ENCODE peak calls at places on chromosomes 11 and 22, in five cellular contexts. One of them, this sample, is unnamed.

GRCh38 chr11:44453213-44453612 is 112.2 kb upstream of the CD82 start:
- DNase-seq in stimulated activated CD8-positive, alpha-beta memory T cell treated with anti-CD3 and anti-CD28 coated beads, Interleukin-12 subunit alpha, Interleukin-12 subunit beta, amount 100 ng/mL, for 4 hours: no peak
- DNase-seq in NCI-H460: no peak
- DNase-seq in NCI-H1105 treated with DMSO at 0.1 percent for 48 hours: no peak
- DNase-seq in GM04504: no peak
- DNase-seq in this sample: no peak

GRCh38 chr11:103108933-103109817 is at the start of gene DYNC2H1:
- DNase-seq in stimulated activated CD8-positive, alpha-beta memory T cell treated with anti-CD3 and anti-CD28 coated beads, Interleukin-12 subunit alpha, Interleukin-12 subunit beta, amount 100 ng/mL, for 4 hours: peak; percentile 80
- DNase-seq in NCI-H460: peak; percentile 80
- DNase-seq in NCI-H1105 treated with DMSO at 0.1 percent for 48 hours: peak; percentile 90
- DNase-seq in GM04504: peak; percentile 79
- DNase-seq in this sample: peak; percentile 96

GRCh38 chr11:77303328-77303727 is 1.8 kb upstream of the GDPD4 start:
- DNase-seq in stimulated activated CD8-positive, alpha-beta memory T cell treated with anti-CD3 and anti-CD28 coated beads, Interleukin-12 subunit alpha, Interleukin-12 subunit beta, amount 100 ng/mL, for 4 hours: no peak
- DNase-seq in NCI-H460: no peak
- DNase-seq in NCI-H1105 treated with DMSO at 0.1 percent for 48 hours: no peak
- DNase-seq in GM04504: no peak
- DNase-seq in this sample: no peak

GRCh38 chr22:43955883-43956286 is 643 bp downstream of the SAMM50 start:
- DNase-seq in stimulated activated CD8-positive, alpha-beta memory T cell treated with anti-CD3 and anti-CD28 coated beads, Interleukin-12 subunit alpha, Interleukin-12 subunit beta, amount 100 ng/mL, for 4 hours: no peak
- DNase-seq in NCI-H460: no peak
- DNase-seq in NCI-H1105 treated with DMSO at 0.1 percent for 48 hours: no peak
- DNase-seq in GM04504: no peak
- DNase-seq in this sample: no peak

GRCh38 chr11:35059040-35059439 is 79.9 kb upstream of the CD44 start:
- DNase-seq in stimulated activated CD8-positive, alpha-beta memory T cell treated with anti-CD3 and anti-CD28 coated beads, Interleukin-12 subunit alpha, Interleukin-12 subunit beta, amount 100 ng/mL, for 4 hours: no peak
- DNase-seq in NCI-H460: no peak
- DNase-seq in NCI-H1105 treated with DMSO at 0.1 percent for 48 hours: no peak
- DNase-seq in GM04504: no peak
- DNase-seq in this sample: no peak

GRCh38 chr11:106133529-106133928 is 56.1 kb downstream of the AASDHPPT start:
- DNase-seq in stimulated activated CD8-positive, alpha-beta memory T cell treated with anti-CD3 and anti-CD28 coated beads, Interleukin-12 subunit alpha, Interleukin-12 subunit beta, amount 100 ng/mL, for 4 hours: no peak
- DNase-seq in NCI-H460: no peak
- DNase-seq in NCI-H1105 treated with DMSO at 0.1 percent for 48 hours: no peak
- DNase-seq in GM04504: no peak
- DNase-seq in this sample: no peak

GRCh38 chr11:6300325-6300724 is 20.0 kb downstream of the CAVIN3 start:
- DNase-seq in stimulated activated CD8-positive, alpha-beta memory T cell treated with anti-CD3 and anti-CD28 coated beads, Interleukin-12 subunit alpha, Interleukin-12 subunit beta, amount 100 ng/mL, for 4 hours: no peak
- DNase-seq in NCI-H460: no peak
- DNase-seq in NCI-H1105 treated with DMSO at 0.1 percent for 48 hours: no peak
- DNase-seq in GM04504: no peak
- DNase-seq in this sample: no peak

GRCh38 chr11:70854201-70854600 is 398.2 kb downstream of the SHANK2 start:
- DNase-seq in stimulated activated CD8-positive, alpha-beta memory T cell treated with anti-CD3 and anti-CD28 coated beads, Interleukin-12 subunit alpha, Interleukin-12 subunit beta, amount 100 ng/mL, for 4 hours: no peak
- DNase-seq in NCI-H460: no peak
- DNase-seq in NCI-H1105 treated with DMSO at 0.1 percent for 48 hours: no peak
- DNase-seq in GM04504: no peak
- DNase-seq in this sample: peak; percentile 56

GRCh38 chr11:86818466-86819282 is 18.3 kb downstream of the PRSS23 start:
- DNase-seq in stimulated activated CD8-positive, alpha-beta memory T cell treated with anti-CD3 and anti-CD28 coated beads, Interleukin-12 subunit alpha, Interleukin-12 subunit beta, amount 100 ng/mL, for 4 hours: no peak
- DNase-seq in NCI-H460: peak; percentile 67
- DNase-seq in NCI-H1105 treated with DMSO at 0.1 percent for 48 hours: peak; percentile 82
- DNase-seq in GM04504: no peak
- DNase-seq in this sample: peak; percentile 23

GRCh38 chr11:85941380-85941973 is 86.3 kb downstream of the CCDC83 start:
- DNase-seq in stimulated activated CD8-positive, alpha-beta memory T cell treated with anti-CD3 and anti-CD28 coated beads, Interleukin-12 subunit alpha, Interleukin-12 subunit beta, amount 100 ng/mL, for 4 hours: no peak
- DNase-seq in NCI-H460: peak; percentile 29
- DNase-seq in NCI-H1105 treated with DMSO at 0.1 percent for 48 hours: peak; percentile 71
- DNase-seq in GM04504: peak; percentile 37
- DNase-seq in this sample: peak; percentile 9

GRCh38 chr11:73521621-73522020 is 76.3 kb downstream of the FAM168A start:
- DNase-seq in stimulated activated CD8-positive, alpha-beta memory T cell treated with anti-CD3 and anti-CD28 coated beads, Interleukin-12 subunit alpha, Interleukin-12 subunit beta, amount 100 ng/mL, for 4 hours: no peak
- DNase-seq in NCI-H460: no peak
- DNase-seq in NCI-H1105 treated with DMSO at 0.1 percent for 48 hours: no peak
- DNase-seq in GM04504: peak; percentile 21
- DNase-seq in this sample: peak; percentile 58

GRCh38 chr11:30585067-30585891 is 874 bp downstream of the MPPED2 start:
- DNase-seq in stimulated activated CD8-positive, alpha-beta memory T cell treated with anti-CD3 and anti-CD28 coated beads, Interleukin-12 subunit alpha, Interleukin-12 subunit beta, amount 100 ng/mL, for 4 hours: no peak
- DNase-seq in NCI-H460: no peak
- DNase-seq in NCI-H1105 treated with DMSO at 0.1 percent for 48 hours: peak; percentile 17
- DNase-seq in GM04504: no peak
- DNase-seq in this sample: peak; percentile 69

GRCh38 chr11:44615913-44616806 is 50.7 kb downstream of the CD82 start:
- DNase-seq in stimulated activated CD8-positive, alpha-beta memory T cell treated with anti-CD3 and anti-CD28 coated beads, Interleukin-12 subunit alpha, Interleukin-12 subunit beta, amount 100 ng/mL, for 4 hours: no peak
- DNase-seq in NCI-H460: no peak
- DNase-seq in NCI-H1105 treated with DMSO at 0.1 percent for 48 hours: no peak
- DNase-seq in GM04504: no peak
- DNase-seq in this sample: no peak

GRCh38 chr11:66857927-66858185 is 992 bp downstream of the LRFN4 start:
- DNase-seq in stimulated activated CD8-positive, alpha-beta memory T cell treated with anti-CD3 and anti-CD28 coated beads, Interleukin-12 subunit alpha, Interleukin-12 subunit beta, amount 100 ng/mL, for 4 hours: no peak
- DNase-seq in NCI-H460: no peak
- DNase-seq in NCI-H1105 treated with DMSO at 0.1 percent for 48 hours: no peak
- DNase-seq in GM04504: no peak
- DNase-seq in this sample: no peak

GRCh38 chr11:134545521-134545920 is 133.5 kb upstream of the B3GAT1 start:
- DNase-seq in stimulated activated CD8-positive, alpha-beta memory T cell treated with anti-CD3 and anti-CD28 coated beads, Interleukin-12 subunit alpha, Interleukin-12 subunit beta, amount 100 ng/mL, for 4 hours: no peak
- DNase-seq in NCI-H460: no peak
- DNase-seq in NCI-H1105 treated with DMSO at 0.1 percent for 48 hours: no peak
- DNase-seq in GM04504: no peak
- DNase-seq in this sample: no peak

GRCh38 chr22:19546680-19547079 is 22.5 kb upstream of the CLDN5 start:
- DNase-seq in stimulated activated CD8-positive, alpha-beta memory T cell treated with anti-CD3 and anti-CD28 coated beads, Interleukin-12 subunit alpha, Interleukin-12 subunit beta, amount 100 ng/mL, for 4 hours: no peak
- DNase-seq in NCI-H460: no peak
- DNase-seq in NCI-H1105 treated with DMSO at 0.1 percent for 48 hours: no peak
- DNase-seq in GM04504: no peak
- DNase-seq in this sample: no peak

GRCh38 chr22:26592368-26593015 is 2.6 kb upstream of the TPST2 start:
- DNase-seq in stimulated activated CD8-positive, alpha-beta memory T cell treated with anti-CD3 and anti-CD28 coated beads, Interleukin-12 subunit alpha, Interleukin-12 subunit beta, amount 100 ng/mL, for 4 hours: no peak
- DNase-seq in NCI-H460: no peak
- DNase-seq in NCI-H1105 treated with DMSO at 0.1 percent for 48 hours: no peak
- DNase-seq in GM04504: no peak
- DNase-seq in this sample: no peak

GRCh38 chr22:25282671-25283561 is 63.5 kb downstream of the CRYBB2 start:
- DNase-seq in stimulated activated CD8-positive, alpha-beta memory T cell treated with anti-CD3 and anti-CD28 coated beads, Interleukin-12 subunit alpha, Interleukin-12 subunit beta, amount 100 ng/mL, for 4 hours: no peak
- DNase-seq in NCI-H460: no peak
- DNase-seq in NCI-H1105 treated with DMSO at 0.1 percent for 48 hours: no peak
- DNase-seq in GM04504: no peak
- DNase-seq in this sample: no peak

GRCh38 chr11:9231848-9232177 is 33.3 kb downstream of the DENND5A start:
- DNase-seq in stimulated activated CD8-positive, alpha-beta memory T cell treated with anti-CD3 and anti-CD28 coated beads, Interleukin-12 subunit alpha, Interleukin-12 subunit beta, amount 100 ng/mL, for 4 hours: no peak
- DNase-seq in NCI-H460: no peak
- DNase-seq in NCI-H1105 treated with DMSO at 0.1 percent for 48 hours: no peak
- DNase-seq in GM04504: peak; percentile 32
- DNase-seq in this sample: no peak

GRCh38 chr11:47388697-47389576 is 10.6 kb upstream of the SPI1 start:
- DNase-seq in stimulated activated CD8-positive, alpha-beta memory T cell treated with anti-CD3 and anti-CD28 coated beads, Interleukin-12 subunit alpha, Interleukin-12 subunit beta, amount 100 ng/mL, for 4 hours: no peak
- DNase-seq in NCI-H460: no peak
- DNase-seq in NCI-H1105 treated with DMSO at 0.1 percent for 48 hours: no peak
- DNase-seq in GM04504: no peak
- DNase-seq in this sample: no peak

GRCh38 chr22:44573451-44573850 is 75.4 kb upstream of the RTL6 start:
- DNase-seq in stimulated activated CD8-positive, alpha-beta memory T cell treated with anti-CD3 and anti-CD28 coated beads, Interleukin-12 subunit alpha, Interleukin-12 subunit beta, amount 100 ng/mL, for 4 hours: no peak
- DNase-seq in NCI-H460: no peak
- DNase-seq in NCI-H1105 treated with DMSO at 0.1 percent for 48 hours: no peak
- DNase-seq in GM04504: no peak
- DNase-seq in this sample: no peak

GRCh38 chr11:11313426-11313825 is 39.6 kb downstream of the CSNK2A3 start:
- DNase-seq in stimulated activated CD8-positive, alpha-beta memory T cell treated with anti-CD3 and anti-CD28 coated beads, Interleukin-12 subunit alpha, Interleukin-12 subunit beta, amount 100 ng/mL, for 4 hours: no peak
- DNase-seq in NCI-H460: peak; percentile 8
- DNase-seq in NCI-H1105 treated with DMSO at 0.1 percent for 48 hours: no peak
- DNase-seq in GM04504: no peak
- DNase-seq in this sample: peak; percentile 25

GRCh38 chr22:19763141-19764049 is 2.8 kb downstream of the TBX1 start:
- DNase-seq in stimulated activated CD8-positive, alpha-beta memory T cell treated with anti-CD3 and anti-CD28 coated beads, Interleukin-12 subunit alpha, Interleukin-12 subunit beta, amount 100 ng/mL, for 4 hours: no peak
- DNase-seq in NCI-H460: no peak
- DNase-seq in NCI-H1105 treated with DMSO at 0.1 percent for 48 hours: no peak
- DNase-seq in GM04504: no peak
- DNase-seq in this sample: no peak

GRCh38 chr11:441418-442274 is at the start of gene ANO9:
- DNase-seq in stimulated activated CD8-positive, alpha-beta memory T cell treated with anti-CD3 and anti-CD28 coated beads, Interleukin-12 subunit alpha, Interleukin-12 subunit beta, amount 100 ng/mL, for 4 hours: peak; percentile 32
- DNase-seq in NCI-H460: no peak
- DNase-seq in NCI-H1105 treated with DMSO at 0.1 percent for 48 hours: peak; percentile 48
- DNase-seq in GM04504: no peak
- DNase-seq in this sample: peak; percentile 67

GRCh38 chr11:128182844-128183243 is 404.5 kb downstream of the ETS1 start:
- DNase-seq in stimulated activated CD8-positive, alpha-beta memory T cell treated with anti-CD3 and anti-CD28 coated beads, Interleukin-12 subunit alpha, Interleukin-12 subunit beta, amount 100 ng/mL, for 4 hours: no peak
- DNase-seq in NCI-H460: no peak
- DNase-seq in NCI-H1105 treated with DMSO at 0.1 percent for 48 hours: no peak
- DNase-seq in GM04504: no peak
- DNase-seq in this sample: peak; percentile 8

GRCh38 chr11:121207485-121208115 is 85.0 kb upstream of the SC5D start:
- DNase-seq in stimulated activated CD8-positive, alpha-beta memory T cell treated with anti-CD3 and anti-CD28 coated beads, Interleukin-12 subunit alpha, Interleukin-12 subunit beta, amount 100 ng/mL, for 4 hours: no peak
- DNase-seq in NCI-H460: no peak
- DNase-seq in NCI-H1105 treated with DMSO at 0.1 percent for 48 hours: no peak
- DNase-seq in GM04504: no peak
- DNase-seq in this sample: no peak

GRCh38 chr22:21044931-21045584 is 688 bp upstream of the LRRC74B start:
- DNase-seq in stimulated activated CD8-positive, alpha-beta memory T cell treated with anti-CD3 and anti-CD28 coated beads, Interleukin-12 subunit alpha, Interleukin-12 subunit beta, amount 100 ng/mL, for 4 hours: no peak
- DNase-seq in NCI-H460: peak; percentile 12
- DNase-seq in NCI-H1105 treated with DMSO at 0.1 percent for 48 hours: no peak
- DNase-seq in GM04504: peak; percentile 41
- DNase-seq in this sample: peak; percentile 83

GRCh38 chr22:17964647-17965046 is 59.7 kb downstream of the MICAL3 start:
- DNase-seq in stimulated activated CD8-positive, alpha-beta memory T cell treated with anti-CD3 and anti-CD28 coated beads, Interleukin-12 subunit alpha, Interleukin-12 subunit beta, amount 100 ng/mL, for 4 hours: no peak
- DNase-seq in NCI-H460: no peak
- DNase-seq in NCI-H1105 treated with DMSO at 0.1 percent for 48 hours: no peak
- DNase-seq in GM04504: no peak
- DNase-seq in this sample: no peak

GRCh38 chr11:103652013-103652412 is 384.4 kb upstream of the DDI1 start:
- DNase-seq in stimulated activated CD8-positive, alpha-beta memory T cell treated with anti-CD3 and anti-CD28 coated beads, Interleukin-12 subunit alpha, Interleukin-12 subunit beta, amount 100 ng/mL, for 4 hours: no peak
- DNase-seq in NCI-H460: no peak
- DNase-seq in NCI-H1105 treated with DMSO at 0.1 percent for 48 hours: no peak
- DNase-seq in GM04504: peak; percentile 79
- DNase-seq in this sample: no peak

GRCh38 chr22:50717709-50718351 is 20.2 kb upstream of the ACR start:
- DNase-seq in stimulated activated CD8-positive, alpha-beta memory T cell treated with anti-CD3 and anti-CD28 coated beads, Interleukin-12 subunit alpha, Interleukin-12 subunit beta, amount 100 ng/mL, for 4 hours: no peak
- DNase-seq in NCI-H460: no peak
- DNase-seq in NCI-H1105 treated with DMSO at 0.1 percent for 48 hours: no peak
- DNase-seq in GM04504: no peak
- DNase-seq in this sample: no peak

GRCh38 chr22:41971431-41971830 is 2.2 kb downstream of the SEPTIN3 start:
- DNase-seq in stimulated activated CD8-positive, alpha-beta memory T cell treated with anti-CD3 and anti-CD28 coated beads, Interleukin-12 subunit alpha, Interleukin-12 subunit beta, amount 100 ng/mL, for 4 hours: no peak
- DNase-seq in NCI-H460: no peak
- DNase-seq in NCI-H1105 treated with DMSO at 0.1 percent for 48 hours: no peak
- DNase-seq in GM04504: no peak
- DNase-seq in this sample: no peak

GRCh38 chr11:65781152-65781961 is 581 bp upstream of the AP5B1 start:
- DNase-seq in stimulated activated CD8-positive, alpha-beta memory T cell treated with anti-CD3 and anti-CD28 coated beads, Interleukin-12 subunit alpha, Interleukin-12 subunit beta, amount 100 ng/mL, for 4 hours: no peak
- DNase-seq in NCI-H460: no peak
- DNase-seq in NCI-H1105 treated with DMSO at 0.1 percent for 48 hours: no peak
- DNase-seq in GM04504: no peak
- DNase-seq in this sample: peak; percentile 60

GRCh38 chr11:128926437-128927107 is 16.1 kb downstream of the TP53AIP1 start:
- DNase-seq in stimulated activated CD8-positive, alpha-beta memory T cell treated with anti-CD3 and anti-CD28 coated beads, Interleukin-12 subunit alpha, Interleukin-12 subunit beta, amount 100 ng/mL, for 4 hours: no peak
- DNase-seq in NCI-H460: no peak
- DNase-seq in NCI-H1105 treated with DMSO at 0.1 percent for 48 hours: no peak
- DNase-seq in GM04504: no peak
- DNase-seq in this sample: no peak

GRCh38 chr11:117328414-117329010 is 858 bp downstream of the CEP164 start:
- DNase-seq in stimulated activated CD8-positive, alpha-beta memory T cell treated with anti-CD3 and anti-CD28 coated beads, Interleukin-12 subunit alpha, Interleukin-12 subunit beta, amount 100 ng/mL, for 4 hours: no peak
- DNase-seq in NCI-H460: no peak
- DNase-seq in NCI-H1105 treated with DMSO at 0.1 percent for 48 hours: peak; percentile 33
- DNase-seq in GM04504: no peak
- DNase-seq in this sample: no peak

This sample was measured in NCI-H1417.